ENCODE peak calls at places on chromosomes 6 and 20, in seven cellular contexts. E is fibroblast of the aortic adventitia; U is posterior cingulate gyrus; V is IMR-90; L is ecto neural progenitor cell; Q is activated T-cell treated with anti-CD3 and anti-CD28 coated beads, Interleukin-2, amount 50 U/mL, for 72 hours; N is activated naive CD4-positive, alpha-beta T cell treated with Interleukin-2 at 50 U/mL for 16 hours. B is an unnamed sample.

GRCh38 chr20:35344354-35344837 is 52.2 kb upstream of the FAM83C start:
- DNase-seq in U (no peak), Q (no peak), N (no peak), L (no peak), V (peak; percentile 96), E (peak; percentile 91), B (no peak)

GRCh38 chr6:70103798-70104197 is 199.1 kb downstream of the COL9A1 start:
- DNase-seq in N (no peak), L (no peak), E (no peak), V (no peak), Q (no peak), U (no peak), B (no peak)

GRCh38 chr6:158313989-158314388 is 1.7 kb downstream of the TULP4 start:
- DNase-seq in Q (peak; percentile 9), V (no peak), U (peak; percentile 56), E (no peak), N (no peak), L (no peak), B (no peak)

GRCh38 chr20:45508068-45508886 is 7.1 kb downstream of the SPINT3 start:
- DNase-seq in U (no peak), E (no peak), N (no peak), L (no peak), Q (no peak), V (no peak), B (no peak)

GRCh38 chr6:27280064-27280539 is 32.0 kb downstream of the POM121L2 start:
- DNase-seq in Q (no peak), L (no peak), V (peak; percentile 53), U (no peak), E (peak; percentile 61), N (no peak), B (no peak)

GRCh38 chr6:107116328-107116892 is 1.1 kb upstream of the BEND3 start:
- DNase-seq in V (no peak), Q (peak; percentile 19), E (no peak), L (peak; percentile 68), N (peak; percentile 16), U (peak; percentile 88), B (no peak)

GRCh38 chr6:137589067-137589848 is 95.1 kb upstream of the OLIG3 start:
- DNase-seq in E (peak; percentile 28), Q (peak; percentile 56), U (no peak), L (peak; percentile 50), V (peak; percentile 50), N (peak; percentile 48), B (no peak)

GRCh38 chr6:77173472-77174074 is 289.7 kb downstream of the HTR1B start:
- DNase-seq in Q (no peak), L (no peak), N (no peak), V (peak; percentile 13), U (no peak), E (no peak), B (no peak)

GRCh38 chr20:34585019-34585418 is 26.5 kb downstream of the MAP1LC3A start:
- DNase-seq in U (no peak), Q (no peak), L (no peak), E (no peak), V (no peak), N (no peak), B (no peak)

GRCh38 chr20:51185277-51185676 is 162.4 kb upstream of the KCNG1 start:
- DNase-seq in L (no peak), E (no peak), U (no peak), Q (no peak), V (no peak), N (no peak), B (no peak)

GRCh38 chr6:119672725-119673124 is 323.2 kb upstream of the MAN1A1 start:
- DNase-seq in U (no peak), E (no peak), V (no peak), L (peak; percentile 47), N (no peak), Q (no peak), B (no peak)

GRCh38 chr20:5835234-5835845 is 85.1 kb downstream of the SHLD1 start:
- DNase-seq in N (peak; percentile 23), L (no peak), U (no peak), V (peak; percentile 62), Q (peak; percentile 8), E (peak; percentile 48), B (no peak)

GRCh38 chr6:111173341-111173740 is 86.0 kb downstream of the SLC16A10 start:
- DNase-seq in E (no peak), N (no peak), Q (no peak), L (no peak), U (no peak), V (no peak), B (no peak)

GRCh38 chr6:151276112-151276745 is 36.5 kb downstream of the AKAP12 start:
- DNase-seq in L (peak; percentile 68), E (peak; percentile 90), V (peak; percentile 43), Q (no peak), N (no peak), U (no peak), B (no peak)

GRCh38 chr6:79167931-79168694 is 66.4 kb downstream of the HMGN3 start:
- DNase-seq in U (no peak), E (peak; percentile 22), V (peak; percentile 3), N (no peak), L (no peak), Q (no peak), B (no peak)

GRCh38 chr6:48068326-48069191 is 42.4 kb downstream of the PTCHD4 start:
- DNase-seq in V (no peak), N (no peak), U (peak; percentile 92), E (no peak), L (peak; percentile 66), Q (no peak), B (no peak)

GRCh38 chr6:113672691-113673149 is 184.4 kb upstream of the MARCKS start:
- DNase-seq in V (peak; percentile 37), L (no peak), E (peak; percentile 94), U (peak; percentile 73), N (no peak), Q (no peak), B (no peak)

GRCh38 chr6:35044771-35045275 is 96.3 kb downstream of the TCP11 start:
- DNase-seq in U (no peak), N (no peak), V (no peak), L (no peak), Q (no peak), E (no peak), B (no peak)

GRCh38 chr20:4568560-4568959 is 153.1 kb upstream of the PRND start:
- DNase-seq in Q (no peak), L (no peak), U (no peak), N (no peak), E (no peak), V (no peak), B (no peak)

GRCh38 chr20:62805365-62805710 is 703 bp downstream of the OGFR start:
- DNase-seq in L (no peak), Q (peak; percentile 39), V (no peak), E (peak; percentile 26), N (no peak), U (no peak), B (no peak)

GRCh38 chr6:46819561-46819960 is 26.4 kb downstream of the MEP1A start:
- DNase-seq in Q (no peak), N (no peak), L (no peak), V (no peak), U (no peak), E (no peak), B (no peak)

GRCh38 chr6:152642578-152643375 is 5.6 kb upstream of the SYNE1 start:
- DNase-seq in E (peak; percentile 60), L (peak; percentile 72), N (peak; percentile 9), Q (peak; percentile 14), V (peak; percentile 55), U (peak; percentile 90), B (no peak)

GRCh38 chr6:141719476-141719875 is 413.2 kb upstream of the GJE1 start:
- DNase-seq in L (no peak), Q (no peak), U (no peak), E (no peak), V (no peak), N (no peak), B (no peak)

GRCh38 chr20:34268145-34268544 is 26.9 kb downstream of the ASIP start:
- DNase-seq in Q (no peak), N (no peak), E (no peak), V (no peak), L (no peak), U (no peak), B (no peak)

GRCh38 chr6:42783177-42783875 is 1.5 kb downstream of the BICRAL start:
- DNase-seq in N (peak; percentile 76), L (peak; percentile 82), V (peak; percentile 59), Q (peak; percentile 75), U (peak; percentile 87), E (peak; percentile 73), B (peak; percentile 59)

GRCh38 chr6:10235339-10235738 is 179.5 kb downstream of the TFAP2A start:
- DNase-seq in L (no peak), U (no peak), E (no peak), Q (no peak), V (no peak), N (no peak), B (no peak)

GRCh38 chr6:11246722-11247121 is 14.3 kb upstream of the NEDD9 start:
- DNase-seq in Q (no peak), V (no peak), E (no peak), U (no peak), L (no peak), N (no peak), B (no peak)

GRCh38 chr6:170036916-170037315 is 254.0 kb downstream of the DLL1 start:
- DNase-seq in L (no peak), V (no peak), E (no peak), N (no peak), U (no peak), Q (no peak), B (no peak)

GRCh38 chr20:62500237-62500864 is 24.6 kb upstream of the GATA5 start:
- DNase-seq in N (peak; percentile 84), L (peak; percentile 87), U (no peak), Q (peak; percentile 82), V (peak; percentile 20), E (peak; percentile 50), B (peak; percentile 71)

GRCh38 chr20:51426879-51427624 is 115.5 kb downstream of the NFATC2 start:
- DNase-seq in V (no peak), Q (no peak), E (no peak), L (no peak), U (no peak), N (no peak), B (no peak)

GRCh38 chr6:132650413-132650812 is 8.6 kb downstream of the TAAR1 start:
- DNase-seq in E (no peak), L (no peak), N (no peak), U (no peak), Q (no peak), V (no peak), B (no peak)

GRCh38 chr6:31908791-31909190 is 6.9 kb upstream of the ZBTB12 start:
- DNase-seq in V (peak; percentile 90), Q (no peak), U (no peak), E (peak; percentile 35), N (no peak), L (no peak), B (no peak)

GRCh38 chr20:22942742-22943141 is 92.4 kb upstream of the SSTR4 start:
- DNase-seq in L (no peak), E (no peak), U (no peak), Q (no peak), N (no peak), V (no peak), B (no peak)

GRCh38 chr20:19987046-19987445 is 30.1 kb upstream of the NAA20 start:
- DNase-seq in U (no peak), L (no peak), V (no peak), N (no peak), E (no peak), Q (no peak), B (no peak)

GRCh38 chr6:139536751-139537617 is 162.5 kb upstream of the CITED2 start:
- DNase-seq in V (no peak), Q (no peak), E (no peak), U (no peak), L (no peak), N (no peak), B (no peak)

GRCh38 chr6:118893095-118893881 is 664 bp upstream of the ASF1A start:
- DNase-seq in V (peak; percentile 67), Q (peak; percentile 57), N (peak; percentile 53), U (no peak), E (peak; percentile 78), L (no peak), B (peak; percentile 11)

GRCh38 chr6:8132130-8132529 is 29.8 kb upstream of the EEF1E1 start:
- DNase-seq in U (no peak), L (no peak), N (no peak), E (no peak), V (no peak), Q (no peak), B (no peak)